ENCODE peak calls at places on chromosomes 6 and 20, in eight cellular contexts. K, H, S, I, R, V, G and L are unnamed samples.

GRCh38 chr6:13787146-13787545 is 27.2 kb downstream of the MCUR1 start:
- DNase-seq in I (peak), S (no peak), V (peak), G (peak), R (peak), K (no peak), H (peak), L (peak)

GRCh38 chr20:32333988-32334885 is 23.9 kb upstream of the ASXL1 start:
- DNase-seq in S (no peak), H (no peak), K (no peak), R (no peak), I (no peak), V (no peak), G (no peak), L (no peak)

GRCh38 chr6:147604373-147604772 is 95.9 kb downstream of the SAMD5 start:
- DNase-seq in S (no peak), I (no peak), K (peak), R (no peak), V (no peak), H (no peak), G (no peak), L (no peak)

GRCh38 chr20:43721429-43722152 is 5.2 kb downstream of the GTSF1L start:
- DNase-seq in H (no peak), S (no peak), G (peak), I (no peak), K (no peak), V (no peak), R (no peak), L (peak)

GRCh38 chr20:39822667-39823066 is 860.5 kb downstream of the DHX35 start:
- DNase-seq in G (no peak), K (peak), S (no peak), R (no peak), H (peak), V (peak), I (no peak), L (no peak)

GRCh38 chr20:25299801-25300200 is 51.9 kb downstream of the PYGB start:
- DNase-seq in H (peak), I (no peak), R (no peak), K (no peak), G (no peak), S (peak), V (peak), L (no peak)

GRCh38 chr20:60784321-60784720 is 467.7 kb upstream of the CDH4 start:
- DNase-seq in S (no peak), G (no peak), I (no peak), H (no peak), K (no peak), R (no peak), V (no peak), L (no peak)

GRCh38 chr20:8156603-8157079 is 24.6 kb downstream of the PLCB1 start:
- DNase-seq in I (peak), K (peak), H (peak), V (peak), S (peak), R (no peak), G (no peak), L (no peak)

GRCh38 chr6:111477481-111477938 is 5.5 kb downstream of the REV3L start:
- DNase-seq in S (no peak), V (peak), I (no peak), G (no peak), H (no peak), R (no peak), K (no peak), L (peak)

GRCh38 chr6:89110288-89110687 is 7.6 kb downstream of the SRSF12 start:
- DNase-seq in K (no peak), R (no peak), H (no peak), V (no peak), S (no peak), I (no peak), G (no peak), L (no peak)

GRCh38 chr20:63969851-63970713 is at the start of gene ZNF512B:
- DNase-seq in G (peak), K (peak), S (peak), H (peak), V (peak), R (no peak), I (peak), L (peak)

GRCh38 chr20:46621492-46621891 is 29.8 kb downstream of the SLC13A3 start:
- DNase-seq in V (peak), K (peak), I (peak), H (peak), G (no peak), R (no peak), S (no peak), L (no peak)

GRCh38 chr6:30363459-30363858 is 18.5 kb downstream of the RPP21 start:
- DNase-seq in V (no peak), S (no peak), K (no peak), H (no peak), I (no peak), R (no peak), G (peak), L (peak)

GRCh38 chr6:26473758-26474438 is 16.1 kb downstream of the BTN2A1 start:
- DNase-seq in S (peak), I (peak), R (peak), V (peak), K (peak), H (peak), G (peak), L (peak)

GRCh38 chr20:34834459-34834893 is 9.0 kb upstream of the NCOA6 start:
- DNase-seq in V (peak), H (peak), K (peak), G (no peak), I (peak), R (no peak), S (peak), L (peak)

GRCh38 chr6:111844921-111845320 is 28.3 kb downstream of the FYN start:
- DNase-seq in V (no peak), H (no peak), G (peak), S (peak), I (no peak), R (no peak), K (no peak), L (peak)

GRCh38 chr6:2109796-2110195 is 135.6 kb downstream of the GMDS start:
- DNase-seq in G (no peak), K (no peak), S (no peak), V (no peak), R (no peak), H (no peak), I (no peak), L (no peak)

GRCh38 chr6:23137596-23137995 is 568.2 kb downstream of the HDGFL1 start:
- DNase-seq in R (no peak), I (peak), G (no peak), S (no peak), V (peak), K (peak), H (peak), L (no peak)

GRCh38 chr20:63363013-63363957 is 2.1 kb upstream of the CHRNA4 start:
- DNase-seq in K (no peak), G (no peak), I (no peak), H (no peak), R (no peak), V (no peak), S (no peak), L (no peak)

GRCh38 chr20:31237763-31238162 is 19.7 kb upstream of the DEFB115 start:
- DNase-seq in S (no peak), I (no peak), R (no peak), G (no peak), H (no peak), V (no peak), K (no peak), L (no peak)

GRCh38 chr6:38188677-38189335 is 369.3 kb downstream of the ZFAND3 start:
- DNase-seq in H (no peak), S (no peak), I (no peak), K (no peak), G (peak), R (no peak), V (no peak), L (no peak)

GRCh38 chr6:145818796-145819195 is 4.2 kb upstream of the FBXO30 start:
- DNase-seq in G (no peak), H (no peak), V (no peak), S (no peak), I (no peak), K (no peak), R (no peak), L (no peak)

GRCh38 chr6:26115226-26115625 is 28.0 kb downstream of the HFE start:
- DNase-seq in R (no peak), S (no peak), G (no peak), V (no peak), H (no peak), K (no peak), I (no peak), L (no peak)

GRCh38 chr6:90466191-90466940 is 120.5 kb downstream of the MAP3K7 start:
- DNase-seq in S (no peak), H (peak), R (peak), K (no peak), V (peak), I (peak), G (peak), L (no peak)

GRCh38 chr6:8579372-8579771 is 144.0 kb upstream of the SLC35B3 start:
- DNase-seq in G (no peak), H (no peak), S (no peak), R (no peak), I (no peak), K (no peak), V (no peak), L (peak)

GRCh38 chr20:17504326-17504897 is 26.8 kb downstream of the BFSP1 start:
- DNase-seq in R (no peak), H (no peak), I (no peak), G (no peak), V (no peak), K (no peak), S (peak), L (peak)

GRCh38 chr6:48377115-48377514 is 266.1 kb upstream of the PTCHD4 start:
- DNase-seq in I (no peak), S (no peak), V (no peak), G (no peak), R (no peak), K (no peak), H (no peak), L (no peak)

DNA sequence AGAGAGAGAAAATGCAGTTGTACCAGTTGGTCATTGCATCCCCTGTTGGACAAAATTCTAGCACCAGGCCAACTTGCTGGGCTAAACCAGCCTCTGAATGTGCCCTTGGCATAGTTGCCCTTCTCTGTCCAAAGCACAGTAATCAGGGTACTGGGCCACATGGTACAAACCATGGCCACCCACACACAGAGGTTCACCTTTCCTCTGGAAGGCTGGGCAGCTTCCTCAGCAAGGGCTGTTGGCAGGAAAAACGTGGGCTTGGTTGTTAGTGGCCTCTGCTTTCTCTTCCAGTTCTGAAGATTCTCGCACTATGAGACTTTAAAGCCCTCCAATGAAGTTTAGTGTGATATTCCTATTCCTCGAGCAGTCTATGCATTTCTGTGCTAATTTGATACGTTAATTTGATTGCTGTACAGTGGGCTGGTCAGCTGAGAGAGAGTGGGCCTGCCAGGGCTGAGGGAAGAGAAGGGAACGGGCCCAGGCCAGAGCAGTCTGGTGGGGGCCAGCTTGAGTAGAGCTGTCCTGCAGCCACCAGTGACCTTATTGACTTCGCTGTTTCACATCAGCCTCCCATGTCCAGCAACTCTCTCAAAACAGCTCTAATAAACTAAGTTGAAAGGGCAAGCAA is 592 bp downstream of the DDO start:
- DNase-seq in K (peak), H (no peak), R (no peak), S (no peak), G (no peak), V (no peak), I (no peak), L (no peak)
- H2AFZ ChIP-seq in K (peak), H (peak), R (peak), S (peak), G (no peak), V (peak), I (no peak), L (no peak)

GRCh38 chr6:169370054-169370453 is 116.4 kb upstream of the THBS2 start:
- DNase-seq in H (peak), R (no peak), S (no peak), I (no peak), V (no peak), K (no peak), G (no peak), L (no peak)
- H2AFZ ChIP-seq in H (no peak), R (no peak), S (no peak), I (no peak), V (no peak), K (no peak), G (no peak), L (no peak)

DNA sequence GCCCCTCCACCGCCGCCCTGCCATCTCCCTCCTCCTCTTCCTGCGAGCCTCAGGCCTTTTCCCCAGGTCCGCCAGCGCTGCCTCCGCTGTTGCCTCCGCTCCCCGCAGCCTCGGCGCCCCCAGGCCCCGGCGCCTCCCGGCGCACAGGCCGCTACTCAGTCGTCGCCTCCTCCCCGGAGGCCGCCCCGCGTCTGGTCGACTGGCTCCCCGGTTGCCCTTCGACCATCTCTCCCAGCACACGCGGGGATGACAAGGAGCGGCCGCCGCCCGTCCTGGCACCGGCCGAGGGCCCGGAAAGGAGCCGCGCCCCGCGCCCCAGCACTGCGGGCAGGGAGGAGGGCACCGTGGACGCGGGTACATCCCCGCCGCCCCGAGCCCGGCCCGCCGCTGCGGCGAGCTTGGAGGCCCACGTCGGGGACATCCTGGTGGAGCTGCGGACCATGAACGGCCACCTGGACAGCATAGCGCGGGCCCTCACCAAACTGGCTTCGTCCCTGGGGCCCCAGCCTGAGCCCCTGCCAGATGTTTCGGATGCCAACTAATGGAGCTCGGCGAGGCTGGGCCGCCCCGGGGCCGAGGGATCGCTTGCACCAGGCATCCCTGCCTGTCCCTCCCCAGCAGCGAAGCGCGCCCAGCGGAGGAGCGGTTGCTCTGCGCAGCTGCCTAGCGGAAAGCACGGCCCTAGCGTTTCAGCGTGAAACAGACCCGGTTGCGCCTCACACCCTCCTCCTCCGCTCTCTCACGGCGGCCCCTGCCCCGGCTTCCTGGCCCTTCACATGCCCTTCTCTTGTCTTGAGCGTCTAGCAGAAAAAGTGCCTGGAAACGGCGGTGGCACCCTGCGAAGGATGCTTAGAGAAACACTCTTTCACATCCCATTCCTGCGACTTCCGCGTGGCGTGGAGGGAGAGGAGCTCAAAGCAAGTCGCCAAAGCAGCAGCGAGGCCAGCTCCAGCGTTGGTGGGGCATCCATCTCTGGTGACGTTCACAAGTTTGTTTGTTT is 285.7 kb upstream of the SUPT3H start:
- DNase-seq in S (no peak), G (peak), H (no peak), R (peak), V (peak), I (peak), K (peak), L (peak)
- H2AFZ ChIP-seq in S (no peak), G (peak), H (peak), R (no peak), V (peak), I (peak), K (peak), L (peak)

GRCh38 chr6:113464536-113464935 is 392.6 kb upstream of the MARCKS start:
- DNase-seq in S (no peak), K (no peak), G (no peak), I (no peak), R (no peak), V (no peak), H (no peak), L (no peak)
- H2AFZ ChIP-seq in S (no peak), K (no peak), G (no peak), I (no peak), R (no peak), V (peak), H (peak), L (no peak)

GRCh38 chr6:17968876-17969275 is 18.6 kb downstream of the KIF13A start:
- DNase-seq in G (no peak), R (no peak), V (no peak), S (no peak), H (no peak), K (no peak), I (no peak), L (no peak)

GRCh38 chr6:17972978-17973622 is 14.3 kb downstream of the KIF13A start:
- DNase-seq in S (no peak), G (no peak), H (no peak), K (no peak), V (no peak), I (no peak), R (no peak), L (no peak)

GRCh38 chr6:17974570-17975368 is 12.7 kb downstream of the KIF13A start:
- DNase-seq in V (no peak), H (no peak), R (no peak), S (no peak), K (no peak), G (no peak), I (no peak), L (no peak)

GRCh38 chr6:17971128-17972073 is 16.0 kb downstream of the KIF13A start:
- DNase-seq in G (no peak), V (peak), K (peak), H (peak), R (no peak), S (no peak), I (no peak), L (no peak)

DNA sequence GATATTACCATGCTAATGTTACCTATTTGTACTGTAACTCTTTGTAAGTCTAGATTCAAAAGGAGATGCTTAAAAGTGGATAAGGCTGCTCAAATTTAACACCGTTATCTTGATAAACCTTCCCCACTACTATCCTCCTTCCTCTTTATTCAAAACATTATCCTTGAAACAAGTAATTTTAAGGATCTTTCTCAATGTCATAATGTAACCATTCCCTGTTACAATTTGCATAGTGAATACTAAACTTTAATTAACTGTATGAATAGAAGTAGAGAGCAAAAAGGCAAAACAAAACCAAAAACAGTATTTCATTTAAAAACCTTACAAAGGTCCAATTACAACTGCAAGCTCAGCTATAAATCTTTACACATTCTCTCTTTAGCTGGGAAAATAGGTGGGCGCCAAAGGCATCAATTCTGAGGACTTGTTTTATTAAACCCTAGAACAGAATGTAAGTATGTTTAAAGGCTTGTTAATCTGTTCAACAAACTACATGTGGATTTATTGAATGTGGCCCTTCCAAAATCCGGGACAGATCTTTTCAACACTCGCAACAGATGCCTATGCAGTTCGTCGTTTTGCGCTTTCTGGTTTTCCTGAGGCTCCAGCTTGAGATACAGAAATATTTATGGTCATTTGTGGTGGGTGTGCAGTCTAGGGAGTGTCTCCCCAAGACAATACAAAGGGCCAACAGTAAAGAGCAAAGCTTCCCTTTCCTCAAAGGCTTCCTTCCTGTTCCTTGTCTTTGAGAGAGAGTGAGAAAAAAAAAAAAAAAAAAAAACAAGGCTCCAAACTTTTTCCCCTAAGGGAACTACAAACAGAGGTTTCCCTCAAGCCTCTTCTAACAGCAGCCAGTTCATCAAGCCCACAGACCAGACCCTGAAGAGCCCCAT is 15.1 kb downstream of the KIF13A start:
- DNase-seq in R (no peak), I (no peak), S (no peak), V (no peak), G (no peak), K (no peak), H (no peak), L (no peak)
- H2AFZ ChIP-seq in R (no peak), I (no peak), S (no peak), V (no peak), G (no peak), K (no peak), H (no peak), L (no peak)

GRCh38 chr6:149033454-149034241 is 283.9 kb upstream of the TAB2 start:
- DNase-seq in H (no peak), R (no peak), G (no peak), S (no peak), V (no peak), I (no peak), K (no peak), L (no peak)

GRCh38 chr6:149035806-149036205 is 281.7 kb upstream of the TAB2 start:
- DNase-seq in H (no peak), K (no peak), G (no peak), R (no peak), I (no peak), S (no peak), V (no peak), L (no peak)

GRCh38 chr6:149031545-149032317 is 284.9 kb downstream of the UST start:
- DNase-seq in G (no peak), K (peak), H (peak), V (peak), S (no peak), R (no peak), I (no peak), L (no peak)

GRCh38 chr6:149032318-149032598 is 285.3 kb upstream of the TAB2 start:
- DNase-seq in I (no peak), K (no peak), V (no peak), S (no peak), R (no peak), H (no peak), G (no peak), L (no peak)

DNA sequence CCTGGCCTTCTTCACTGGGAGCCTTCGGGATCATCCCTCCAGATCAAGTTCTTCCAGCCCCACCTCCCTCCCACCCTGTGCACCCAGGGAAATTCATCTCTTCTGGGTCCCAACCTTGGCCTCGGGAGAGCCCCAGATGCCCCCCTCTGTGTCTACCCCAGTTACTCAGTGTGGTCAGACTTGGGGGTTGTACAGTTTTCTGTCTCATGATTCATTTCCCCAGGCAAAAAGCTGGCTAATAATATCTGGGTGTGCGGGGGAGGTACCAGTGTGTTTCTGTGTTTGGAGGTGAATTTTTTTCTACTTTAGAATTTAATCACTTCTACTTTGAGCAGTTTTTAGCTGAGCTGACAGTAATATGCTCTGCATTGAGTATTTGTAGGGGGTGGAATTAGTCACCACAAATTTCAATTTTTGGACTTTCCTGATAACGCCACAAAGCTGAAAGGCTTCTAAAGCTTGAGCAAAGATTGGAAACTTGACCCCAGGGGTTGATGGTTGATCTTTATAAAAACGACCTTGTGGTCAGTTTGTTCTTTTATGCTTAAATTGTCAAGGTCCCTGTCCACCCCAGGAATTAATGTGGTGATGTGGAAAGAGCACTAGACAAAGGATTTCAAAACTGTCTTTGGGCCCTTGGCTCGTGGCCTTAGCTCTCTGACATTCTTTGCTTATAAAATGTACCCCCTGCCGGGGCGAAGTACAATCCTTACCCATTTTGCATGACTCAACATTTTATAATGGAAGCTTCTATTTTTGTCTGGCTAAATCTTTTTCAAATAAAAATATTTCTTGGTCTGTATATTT is 284.7 kb upstream of the TAB2 start:
- DNase-seq in G (no peak), K (peak), R (no peak), S (no peak), H (peak), I (no peak), V (peak), L (no peak)
- H2AFZ ChIP-seq in G (no peak), K (no peak), R (no peak), S (no peak), H (peak), I (no peak), V (peak), L (no peak)